ENCODE peak calls at places on chromosome 7, in six cellular contexts. One of them, this sample, is unnamed.

GRCh38 chr7:938546-939185 is 15.8 kb downstream of the ADAP1 start:
- DNase-seq in HFF-Myc: no peak
- DNase-seq in H9: no peak
- DNase-seq in cardiac muscle cell: no peak
- DNase-seq in IMR-90: no peak
- DNase-seq in psoas muscle: peak; percentile 28
- DNase-seq in this sample: no peak

GRCh38 chr7:44114586-44115310 is 8.6 kb downstream of the POLD2 start:
- DNase-seq in cardiac muscle cell: no peak
- DNase-seq in psoas muscle: peak; percentile 82
- DNase-seq in IMR-90: no peak
- DNase-seq in H9: no peak
- DNase-seq in HFF-Myc: no peak
- DNase-seq in this sample: no peak

GRCh38 chr7:925601-926000 is 28.9 kb downstream of the ADAP1 start:
- DNase-seq in cardiac muscle cell: no peak
- DNase-seq in H9: no peak
- DNase-seq in HFF-Myc: no peak
- DNase-seq in psoas muscle: peak; percentile 70
- DNase-seq in IMR-90: no peak
- DNase-seq in this sample: no peak

GRCh38 chr7:71132521-71133231 is 732 bp downstream of the GALNT17 start:
- DNase-seq in HFF-Myc: no peak
- DNase-seq in cardiac muscle cell: peak; percentile 45
- DNase-seq in H9: no peak
- DNase-seq in psoas muscle: no peak
- DNase-seq in IMR-90: no peak
- DNase-seq in this sample: peak; percentile 20

GRCh38 chr7:158396982-158397862 is 190.4 kb downstream of the PTPRN2 start:
- DNase-seq in psoas muscle: no peak
- DNase-seq in IMR-90: no peak
- DNase-seq in cardiac muscle cell: no peak
- DNase-seq in HFF-Myc: no peak
- DNase-seq in H9: no peak
- DNase-seq in this sample: no peak

GRCh38 chr7:118153551-118154177 is 30.3 kb upstream of the LSM8 start:
- DNase-seq in H9: no peak
- DNase-seq in cardiac muscle cell: peak; percentile 39
- DNase-seq in HFF-Myc: no peak
- DNase-seq in psoas muscle: no peak
- DNase-seq in IMR-90: peak; percentile 33
- DNase-seq in this sample: no peak

GRCh38 chr7:28729685-28730084 is 228.4 kb downstream of the TRIL start:
- DNase-seq in cardiac muscle cell: no peak
- DNase-seq in psoas muscle: no peak
- DNase-seq in IMR-90: peak; percentile 28
- DNase-seq in H9: no peak
- DNase-seq in HFF-Myc: no peak
- DNase-seq in this sample: no peak

GRCh38 chr7:111532625-111533024 is 29.7 kb downstream of the IMMP2L start:
- DNase-seq in IMR-90: no peak
- DNase-seq in psoas muscle: no peak
- DNase-seq in cardiac muscle cell: peak; percentile 14
- DNase-seq in HFF-Myc: no peak
- DNase-seq in H9: no peak
- DNase-seq in this sample: no peak

GRCh38 chr7:150986099-150986512 is 4.7 kb upstream of the NOS3 start:
- DNase-seq in psoas muscle: peak; percentile 70
- DNase-seq in IMR-90: peak; percentile 48
- DNase-seq in cardiac muscle cell: peak; percentile 87
- DNase-seq in HFF-Myc: no peak
- DNase-seq in H9: peak; percentile 77
- DNase-seq in this sample: peak; percentile 78

GRCh38 chr7:51019231-51019844 is 236.6 kb upstream of the GRB10 start:
- DNase-seq in H9: no peak
- DNase-seq in cardiac muscle cell: no peak
- DNase-seq in HFF-Myc: peak; percentile 17
- DNase-seq in IMR-90: peak; percentile 51
- DNase-seq in psoas muscle: no peak
- DNase-seq in this sample: no peak

GRCh38 chr7:34361663-34362250 is 296.3 kb upstream of the NPSR1 start:
- DNase-seq in HFF-Myc: no peak
- DNase-seq in psoas muscle: no peak
- DNase-seq in cardiac muscle cell: no peak
- DNase-seq in H9: no peak
- DNase-seq in IMR-90: no peak
- DNase-seq in this sample: no peak

GRCh38 chr7:29871787-29872398 is 65.6 kb downstream of the WIPF3 start:
- DNase-seq in IMR-90: peak; percentile 41
- DNase-seq in cardiac muscle cell: no peak
- DNase-seq in HFF-Myc: no peak
- DNase-seq in H9: no peak
- DNase-seq in psoas muscle: no peak
- DNase-seq in this sample: no peak

GRCh38 chr7:55074008-55074499 is 55.2 kb downstream of the EGFR start:
- DNase-seq in IMR-90: peak; percentile 79
- DNase-seq in H9: peak; percentile 34
- DNase-seq in psoas muscle: peak; percentile 69
- DNase-seq in cardiac muscle cell: no peak
- DNase-seq in HFF-Myc: peak; percentile 93
- DNase-seq in this sample: no peak

GRCh38 chr7:155398944-155399343 is 59.0 kb upstream of the EN2 start:
- DNase-seq in H9: no peak
- DNase-seq in HFF-Myc: no peak
- DNase-seq in cardiac muscle cell: no peak
- DNase-seq in IMR-90: no peak
- DNase-seq in psoas muscle: peak; percentile 47
- DNase-seq in this sample: no peak
- TF ChIP-seq CTCF in H9: peak; percentile 64
- TF ChIP-seq CTCF in HFF-Myc: peak; percentile 25
- TF ChIP-seq CTCF in cardiac muscle cell: no peak
- TF ChIP-seq CTCF in IMR-90: no peak
- TF ChIP-seq CTCF in psoas muscle: no peak
- TF ChIP-seq CTCF in this sample: no peak

GRCh38 chr7:22588396-22588795 is 88.4 kb upstream of the STEAP1B start:
- DNase-seq in HFF-Myc: no peak
- DNase-seq in H9: no peak
- DNase-seq in cardiac muscle cell: no peak
- DNase-seq in psoas muscle: no peak
- DNase-seq in IMR-90: no peak
- DNase-seq in this sample: no peak

GRCh38 chr7:22586101-22586805 is 86.3 kb upstream of the STEAP1B start:
- DNase-seq in H9: no peak
- DNase-seq in IMR-90: no peak
- DNase-seq in HFF-Myc: no peak
- DNase-seq in psoas muscle: no peak
- DNase-seq in cardiac muscle cell: no peak
- DNase-seq in this sample: no peak

GRCh38 chr7:22584179-22584578 is 84.2 kb upstream of the STEAP1B start:
- DNase-seq in H9: no peak
- DNase-seq in psoas muscle: no peak
- DNase-seq in cardiac muscle cell: peak; percentile 48
- DNase-seq in HFF-Myc: no peak
- DNase-seq in IMR-90: no peak
- DNase-seq in this sample: no peak

GRCh38 chr7:22587322-22587721 is 87.3 kb upstream of the STEAP1B start:
- DNase-seq in psoas muscle: no peak
- DNase-seq in HFF-Myc: no peak
- DNase-seq in cardiac muscle cell: no peak
- DNase-seq in H9: no peak
- DNase-seq in IMR-90: no peak
- DNase-seq in this sample: no peak

DNA sequence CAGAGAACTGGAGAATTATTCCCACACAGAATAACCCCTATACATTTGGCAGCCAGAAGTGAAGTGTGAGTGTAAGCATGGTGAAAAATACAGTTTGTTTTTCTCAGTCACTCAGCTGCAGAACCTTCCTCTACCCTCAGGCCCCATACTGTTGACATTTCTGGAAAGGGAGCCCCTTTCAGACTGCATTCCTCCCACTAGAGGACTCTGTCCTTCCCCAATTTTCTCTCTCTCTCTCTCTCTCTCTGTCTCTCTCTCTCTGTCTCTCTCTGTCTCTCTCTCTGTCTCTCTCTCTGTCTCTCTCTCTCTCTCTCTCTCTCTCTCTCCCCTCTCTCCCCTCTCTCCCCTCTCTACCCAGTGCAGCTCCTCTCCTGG is 86.8 kb upstream of the STEAP1B start:
- DNase-seq in cardiac muscle cell: peak; percentile 67
- DNase-seq in psoas muscle: no peak
- DNase-seq in HFF-Myc: no peak
- DNase-seq in H9: peak; percentile 62
- DNase-seq in IMR-90: peak; percentile 66
- DNase-seq in this sample: no peak
- TF ChIP-seq CTCF in cardiac muscle cell: peak; percentile 65
- TF ChIP-seq CTCF in psoas muscle: peak; percentile 22
- TF ChIP-seq CTCF in HFF-Myc: peak; percentile 62
- TF ChIP-seq CTCF in H9: peak; percentile 67
- TF ChIP-seq CTCF in IMR-90: peak; percentile 56
- TF ChIP-seq CTCF in this sample: peak; percentile 55

GRCh38 chr7:83271212-83272099 is 108.8 kb upstream of the PCLO start:
- DNase-seq in cardiac muscle cell: peak; percentile 37
- DNase-seq in psoas muscle: no peak
- DNase-seq in H9: no peak
- DNase-seq in HFF-Myc: no peak
- DNase-seq in IMR-90: peak; percentile 19
- DNase-seq in this sample: no peak
- TF ChIP-seq CTCF in cardiac muscle cell: peak; percentile 58
- TF ChIP-seq CTCF in psoas muscle: no peak
- TF ChIP-seq CTCF in H9: peak; percentile 64
- TF ChIP-seq CTCF in HFF-Myc: no peak
- TF ChIP-seq CTCF in IMR-90: peak; percentile 27
- TF ChIP-seq CTCF in this sample: peak; percentile 68

GRCh38 chr7:78081888-78082287 is 283.3 kb downstream of the PHTF2 start:
- DNase-seq in cardiac muscle cell: no peak
- DNase-seq in H9: peak; percentile 35
- DNase-seq in HFF-Myc: no peak
- DNase-seq in IMR-90: no peak
- DNase-seq in psoas muscle: no peak
- DNase-seq in this sample: no peak
- TF ChIP-seq CTCF in cardiac muscle cell: no peak
- TF ChIP-seq CTCF in H9: peak; percentile 74
- TF ChIP-seq CTCF in HFF-Myc: no peak
- TF ChIP-seq CTCF in IMR-90: no peak
- TF ChIP-seq CTCF in psoas muscle: no peak
- TF ChIP-seq CTCF in this sample: no peak

This sample was measured in neural crest cell.